ENCODE peak calls at places on chromosome 1, in eight cellular contexts. U, O, J, I, B, E, Q and D are unnamed samples.

GRCh38 chr1:41492341-41492848 is 7.9 kb upstream of the EDN2 start:
- DNase-seq in I (no peak), B (no peak), Q (no peak), J (peak; percentile 60), U (no peak), E (no peak), O (no peak), D (no peak)

GRCh38 chr1:87045757-87046422 is 131.5 kb downstream of the HS2ST1 start:
- DNase-seq in I (no peak), U (no peak), Q (no peak), B (peak; percentile 1), J (no peak), O (no peak), E (peak; percentile 55), D (peak; percentile 24)

GRCh38 chr1:156571959-156572662 is at the start of gene IQGAP3:
- DNase-seq in E (peak; percentile 51), U (peak; percentile 47), J (peak; percentile 93), B (peak; percentile 49), Q (peak; percentile 89), I (peak; percentile 91), O (peak; percentile 56), D (peak; percentile 70)

GRCh38 chr1:59046730-59047157 is 250.2 kb upstream of the FGGY start:
- DNase-seq in Q (no peak), J (peak; percentile 50), I (peak; percentile 78), B (peak; percentile 12), U (peak; percentile 10), E (no peak), O (no peak), D (no peak)

GRCh38 chr1:52225174-52225573 is 83.3 kb downstream of the ZFYVE9 start:
- DNase-seq in B (no peak), Q (no peak), U (no peak), I (no peak), E (no peak), J (no peak), O (no peak), D (no peak)

GRCh38 chr1:113859478-113860175 is 11.9 kb downstream of the PTPN22 start:
- DNase-seq in Q (no peak), J (no peak), U (no peak), O (no peak), B (no peak), E (no peak), I (no peak), D (no peak)

GRCh38 chr1:195908121-195908520 is 700.1 kb downstream of the KCNT2 start:
- DNase-seq in Q (no peak), B (no peak), E (peak; percentile 1), O (no peak), U (no peak), J (no peak), I (no peak), D (no peak)

GRCh38 chr1:224106568-224107281 is 7.2 kb upstream of the FBXO28 start:
- DNase-seq in Q (peak; percentile 54), B (no peak), O (peak; percentile 48), J (peak; percentile 41), U (no peak), I (no peak), E (peak; percentile 28), D (peak; percentile 11)

GRCh38 chr1:168628807-168629206 is 52.4 kb downstream of the XCL1 start:
- DNase-seq in E (peak; percentile 97), Q (no peak), U (no peak), J (no peak), I (no peak), B (no peak), O (peak; percentile 78), D (no peak)

GRCh38 chr1:159652506-159652905 is 61.9 kb downstream of the CRP start:
- DNase-seq in J (no peak), Q (no peak), B (no peak), I (no peak), O (no peak), U (no peak), E (peak; percentile 2), D (no peak)

GRCh38 chr1:110690966-110691365 is 16.2 kb upstream of the KCNA3 start:
- DNase-seq in O (no peak), U (no peak), I (no peak), B (no peak), Q (no peak), E (no peak), J (no peak), D (no peak)

GRCh38 chr1:245599413-245600174 is 444.8 kb downstream of the KIF26B start:
- DNase-seq in Q (no peak), U (no peak), B (no peak), J (no peak), O (no peak), I (no peak), E (peak; percentile 94), D (no peak)

GRCh38 chr1:24107462-24108225 is 4.3 kb downstream of the MYOM3 start:
- DNase-seq in U (no peak), B (no peak), Q (no peak), O (peak; percentile 18), I (peak; percentile 44), J (peak; percentile 52), E (peak; percentile 70), D (no peak)

GRCh38 chr1:34825455-34826081 is 32.8 kb downstream of the GJA4 start:
- DNase-seq in U (no peak), Q (peak; percentile 86), B (no peak), I (no peak), E (no peak), O (no peak), J (peak; percentile 19), D (no peak)

GRCh38 chr1:34831721-34832246 is 27.8 kb downstream of the SMIM12 start:
- DNase-seq in I (no peak), E (no peak), O (no peak), B (no peak), U (no peak), Q (no peak), J (no peak), D (no peak)

GRCh38 chr1:34828611-34829010 is 30.9 kb downstream of the SMIM12 start:
- DNase-seq in U (no peak), Q (no peak), I (no peak), J (no peak), E (no peak), B (no peak), O (no peak), D (no peak)

GRCh38 chr1:34827341-34827941 is 32.1 kb downstream of the SMIM12 start:
- DNase-seq in J (no peak), E (no peak), O (no peak), B (no peak), U (no peak), Q (no peak), I (no peak), D (no peak)

DNA sequence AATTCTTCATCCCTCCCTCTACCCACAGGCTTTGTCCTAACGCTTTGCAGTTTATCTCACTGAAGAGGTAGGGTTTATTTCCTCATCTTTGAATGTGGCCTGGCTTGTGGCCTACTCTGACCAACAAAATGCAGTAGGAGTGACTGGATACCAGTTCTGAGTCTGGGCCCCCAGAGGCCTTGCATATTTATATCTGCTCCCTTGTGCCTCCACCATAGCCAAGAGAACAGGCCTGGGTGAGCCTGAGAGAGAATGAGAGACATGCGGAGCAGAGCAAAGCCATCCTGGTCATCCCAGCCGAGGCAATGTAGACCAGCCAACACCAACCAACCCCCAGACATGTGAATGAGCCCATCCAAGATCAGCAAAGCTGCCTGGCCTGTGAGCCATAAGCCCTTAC is 30.3 kb downstream of the SMIM12 start:
- DNase-seq in Q (no peak), J (no peak), U (no peak), I (no peak), B (no peak), O (no peak), E (peak; percentile 56), D (no peak)
- H3K4me1 ChIP-seq in Q (no peaks in the 10 kb centered on the region), J (no peaks in the 10 kb centered on the region), U (no peaks in the 10 kb centered on the region), I (no peaks in the 10 kb centered on the region), B (no peaks in the 10 kb centered on the region), O (no peaks in the 10 kb centered on the region), E (no peaks in the 10 kb centered on the region), D (no peaks in the 10 kb centered on the region)

GRCh38 chr1:247146671-247147070 is 25.1 kb downstream of the ZNF124 start:
- DNase-seq in E (no peak), I (no peak), U (no peak), B (no peak), J (no peak), O (no peak), Q (no peak), D (no peak)

GRCh38 chr1:247147781-247148180 is 24.0 kb downstream of the ZNF124 start:
- DNase-seq in I (no peak), J (no peak), O (no peak), U (no peak), Q (no peak), B (no peak), E (peak; percentile 18), D (no peak)

GRCh38 chr1:247145279-247145678 is 26.5 kb downstream of the ZNF124 start:
- DNase-seq in J (no peak), B (no peak), I (no peak), E (no peak), Q (no peak), U (no peak), O (no peak), D (no peak)
- H3K9me3 ChIP-seq in J (peaks cover 84% of the 10 kb centered on the region), B (peaks cover 55% of the 10 kb centered on the region), I (peaks cover 92% of the 10 kb centered on the region), E (peaks cover 21% of the 10 kb centered on the region), Q (peaks cover 12% of the 10 kb centered on the region), U (peaks cover 78% of the 10 kb centered on the region), O (peaks cover 44% of the 10 kb centered on the region), D (peaks cover 93% of the 10 kb centered on the region)

DNA sequence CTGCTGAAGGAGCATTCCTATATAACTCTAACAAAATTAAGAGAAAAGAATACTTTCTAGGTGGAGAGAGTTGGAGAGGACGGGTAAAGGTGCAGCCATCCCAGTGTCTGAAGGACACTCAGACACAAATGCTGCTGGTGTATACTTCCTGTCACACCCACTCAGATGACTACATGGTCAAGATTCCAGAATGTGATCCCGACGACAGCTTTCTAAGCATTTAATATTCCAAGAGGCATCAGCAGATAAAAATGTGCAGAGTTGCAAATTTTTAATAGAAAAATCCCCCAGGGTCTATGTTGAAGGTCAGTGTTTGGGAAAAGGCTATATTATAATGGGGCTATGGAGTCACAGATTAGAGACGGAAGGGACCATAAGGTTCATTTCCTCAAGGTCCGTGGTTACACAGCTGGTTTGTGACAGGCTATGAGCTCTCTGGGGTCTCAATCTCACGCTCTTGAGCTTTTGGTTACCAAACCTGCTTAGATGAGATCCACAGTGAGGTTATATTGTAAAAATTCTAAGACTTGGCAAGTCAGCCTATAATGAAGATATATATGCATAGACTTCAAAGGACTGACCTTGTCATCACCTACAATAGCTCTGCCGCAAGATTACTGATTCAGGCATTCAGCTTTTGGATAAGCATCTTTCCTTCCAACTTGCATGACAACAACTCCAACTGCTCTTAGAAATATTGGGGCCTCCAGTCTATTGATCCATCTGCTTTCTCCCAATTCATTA is 35.1 kb downstream of the ZNF281 start:
- DNase-seq in Q (no peak), I (no peak), E (peak; percentile 55), O (no peak), J (no peak), U (no peak), B (no peak), D (no peak)
- H3K4me1 ChIP-seq in Q (no peaks in the 10 kb centered on the region), I (no peaks in the 10 kb centered on the region), E (peaks cover 51% of the 10 kb centered on the region), O (peaks cover 33% of the 10 kb centered on the region), J (peaks cover 4% of the 10 kb centered on the region), U (no peaks in the 10 kb centered on the region), B (no peaks in the 10 kb centered on the region), D (no peaks in the 10 kb centered on the region)

DNA sequence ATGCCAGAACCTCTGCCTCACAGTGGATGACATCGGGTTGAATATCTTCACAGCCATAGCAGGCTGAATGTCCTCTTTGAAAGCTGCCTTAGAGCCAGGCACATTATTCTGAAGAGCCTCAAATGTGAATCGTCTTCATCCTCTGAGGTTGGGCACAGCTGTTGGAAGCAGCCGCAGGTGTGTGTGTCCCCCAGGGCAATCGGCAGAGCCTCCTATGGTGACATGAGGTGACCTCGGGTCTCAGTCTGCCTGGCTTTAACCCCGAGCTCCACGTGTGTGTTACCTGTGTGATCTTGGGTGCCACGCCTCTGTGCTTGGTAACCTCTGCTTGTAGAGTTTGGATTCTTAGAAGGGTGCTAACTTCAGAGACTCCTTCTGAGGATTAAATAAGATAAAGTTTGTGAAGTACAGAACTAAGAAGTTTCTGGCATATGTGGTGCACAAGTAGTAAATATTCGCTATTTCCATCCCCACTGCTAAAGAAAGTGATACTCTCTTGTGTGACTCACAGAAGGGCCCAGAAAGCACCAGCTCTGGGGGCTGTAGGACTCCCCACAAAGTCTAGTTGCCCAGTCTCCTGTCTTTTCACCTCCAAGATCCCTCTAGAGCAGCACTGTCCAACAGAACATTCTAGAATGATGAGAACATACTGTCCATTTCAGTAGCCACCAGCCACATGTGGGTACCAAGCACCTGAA is 500.9 kb downstream of the NPHP4 start:
- DNase-seq in U (no peak), O (no peak), Q (no peak), E (no peak), B (no peak), I (peak; percentile 27), J (no peak), D (no peak)
- H3K9me3 ChIP-seq in U (no peaks in the 10 kb centered on the region), O (no peaks in the 10 kb centered on the region), Q (no peaks in the 10 kb centered on the region), E (peaks cover 3% of the 10 kb centered on the region), B (no peaks in the 10 kb centered on the region), I (no peaks in the 10 kb centered on the region), J (no peaks in the 10 kb centered on the region), D (no peaks in the 10 kb centered on the region)